ENCODE peak calls at places on chromosome 9, in six cellular contexts. E is GM03348, C is neural progenitor cell, F is AML-193, M is bronchial epithelial cell, J is hypothalamus. W is an unnamed sample.

GRCh38 chr9:132987021-132987620 is 8.6 kb downstream of the GFI1B start:
- DNase-seq in F (no peak), C (no peak), M (no peak), J (no peak), E (peak; percentile 40), W (no peak)

GRCh38 chr9:78218890-78219289 is 17.0 kb upstream of the CEP78 start:
- DNase-seq in C (no peak), M (peak; percentile 83), J (no peak), E (no peak), F (no peak), W (no peak)

GRCh38 chr9:129597355-129598088 is 23.4 kb downstream of the C9orf50 start:
- DNase-seq in M (peak; percentile 33), F (no peak), C (peak; percentile 93), J (no peak), E (peak; percentile 85), W (peak; percentile 56)

GRCh38 chr9:133948571-133949485 is 43.3 kb downstream of the VAV2 start:
- DNase-seq in E (no peak), C (no peak), M (peak; percentile 10), J (no peak), F (no peak), W (no peak)

GRCh38 chr9:86721843-86722705 is 225.2 kb downstream of the GAS1 start:
- DNase-seq in J (no peak), E (peak; percentile 86), F (no peak), M (peak; percentile 81), C (no peak), W (peak; percentile 81)

GRCh38 chr9:109950710-109951443 is 170.9 kb downstream of the PALM2AKAP2 start:
- DNase-seq in F (no peak), C (no peak), M (no peak), J (no peak), E (no peak), W (no peak)

GRCh38 chr9:131610231-131610761 is 65.0 kb downstream of the PRRT1B start:
- DNase-seq in F (no peak), E (peak; percentile 89), J (no peak), M (no peak), C (no peak), W (no peak)

GRCh38 chr9:38047301-38048251 is 21.5 kb downstream of the SHB start:
- DNase-seq in M (peak; percentile 89), J (peak; percentile 26), E (peak; percentile 86), C (peak; percentile 68), F (no peak), W (peak; percentile 86)

GRCh38 chr9:134231330-134231745 is 67.0 kb upstream of the RNU6ATAC start:
- DNase-seq in F (no peak), C (no peak), M (no peak), E (no peak), J (no peak), W (no peak)

GRCh38 chr9:73199886-73200285 is 48.2 kb downstream of the ANXA1 start:
- DNase-seq in M (peak; percentile 15), E (no peak), J (no peak), C (peak; percentile 68), F (no peak), W (no peak)

GRCh38 chr9:107852891-107853290 is 363.3 kb upstream of the KLF4 start:
- DNase-seq in C (no peak), E (no peak), F (no peak), M (no peak), J (no peak), W (no peak)

GRCh38 chr9:7186175-7186574 is 428.4 kb downstream of the KDM4C start:
- DNase-seq in E (no peak), M (no peak), J (no peak), F (peak; percentile 47), C (peak; percentile 16), W (no peak)

GRCh38 chr9:136769710-136770191 is 5.4 kb upstream of the LCN15 start:
- DNase-seq in E (peak; percentile 72), M (no peak), J (no peak), C (peak; percentile 87), F (no peak), W (peak; percentile 34)

GRCh38 chr9:120918931-120919638 is 7.5 kb downstream of the TRAF1 start:
- DNase-seq in F (no peak), J (no peak), C (no peak), M (no peak), E (no peak), W (no peak)